ENCODE peak calls at places on chromosomes 12 and 14, in four cellular contexts. One of them, this sample, is unnamed.

GRCh38 chr12:122371475-122372045 is 50.9 kb downstream of the CLIP1 start:
- DNase-seq in K562: no peak
- DNase-seq in H1: no peak
- DNase-seq in HCT116: no peak
- DNase-seq in this sample: no peak

GRCh38 chr12:24073170-24073810 is 123.8 kb upstream of the SOX5 start:
- DNase-seq in K562: no peak
- DNase-seq in HCT116: no peak
- DNase-seq in H1: no peak
- DNase-seq in this sample: no peak

GRCh38 chr12:57248934-57249742 is 1.8 kb downstream of the STAC3 start:
- DNase-seq in HCT116: no peak
- DNase-seq in K562: peak; percentile 73
- DNase-seq in H1: no peak
- DNase-seq in this sample: no peak

GRCh38 chr14:58129208-58129607 is 22.8 kb downstream of the ARMH4 start:
- DNase-seq in H1: no peak
- DNase-seq in HCT116: no peak
- DNase-seq in K562: no peak
- DNase-seq in this sample: no peak

GRCh38 chr12:26124491-26125450 is at the start of gene BHLHE41:
- DNase-seq in H1: no peak
- DNase-seq in K562: peak; percentile 53
- DNase-seq in HCT116: no peak
- DNase-seq in this sample: no peak

GRCh38 chr12:103181366-103182152 is 224.1 kb downstream of the ASCL1 start:
- DNase-seq in K562: no peak
- DNase-seq in HCT116: no peak
- DNase-seq in H1: no peak
- DNase-seq in this sample: peak; percentile 88

GRCh38 chr14:76682367-76682766 is 78.9 kb upstream of the VASH1 start:
- DNase-seq in H1: no peak
- DNase-seq in K562: no peak
- DNase-seq in HCT116: no peak
- DNase-seq in this sample: no peak

GRCh38 chr12:127083028-127083949 is 1183.7 kb upstream of the TMEM132C start:
- DNase-seq in HCT116: peak; percentile 54
- DNase-seq in H1: no peak
- DNase-seq in K562: peak; percentile 49
- DNase-seq in this sample: peak; percentile 68

GRCh38 chr12:14836336-14837210 is 6.8 kb downstream of the ART4 start:
- DNase-seq in H1: no peak
- DNase-seq in K562: no peak
- DNase-seq in HCT116: no peak
- DNase-seq in this sample: no peak

GRCh38 chr14:103127861-103128598 is 4.8 kb downstream of the TNFAIP2 start:
- DNase-seq in K562: no peak
- DNase-seq in HCT116: no peak
- DNase-seq in H1: no peak
- DNase-seq in this sample: no peak

GRCh38 chr12:77401480-77402105 is 336.2 kb upstream of the E2F7 start:
- DNase-seq in HCT116: no peak
- DNase-seq in H1: no peak
- DNase-seq in K562: no peak
- DNase-seq in this sample: no peak

GRCh38 chr14:95046711-95047681 is 110.3 kb downstream of the DICER1 start:
- DNase-seq in K562: no peak
- DNase-seq in HCT116: no peak
- DNase-seq in H1: no peak
- DNase-seq in this sample: no peak

DNA sequence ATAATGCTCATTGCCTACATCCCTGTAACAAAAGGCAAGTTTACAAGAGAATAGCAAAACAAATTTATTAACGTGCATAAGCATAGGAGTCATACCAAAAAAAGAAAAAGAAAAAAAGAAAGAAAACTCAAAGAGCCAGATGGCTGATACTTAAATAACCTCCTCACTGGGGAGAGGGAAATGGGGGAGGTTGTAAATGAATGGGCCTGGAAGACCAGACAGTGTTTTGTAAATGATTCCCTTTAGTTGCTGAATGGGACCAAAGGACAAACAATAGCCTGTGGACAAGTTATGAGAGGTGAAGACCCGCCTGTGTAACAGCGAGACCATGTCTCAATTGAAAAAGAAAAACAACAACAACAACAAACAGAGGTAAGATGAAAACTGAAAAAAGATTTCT is 35.3 kb downstream of the CAPS2 start:
- DNase-seq in HCT116: no peak
- DNase-seq in K562: no peak
- DNase-seq in H1: no peak
- DNase-seq in this sample: no peak
- TF ChIP-seq EGR1 in HCT116: no peak
- TF ChIP-seq EGR1 in K562: no peak
- TF ChIP-seq EGR1 in H1: no peak
- TF ChIP-seq EGR1 in this sample: no peak

GRCh38 chr14:104931771-104932675 is 7.3 kb downstream of the PLD4 start:
- DNase-seq in H1: no peak
- DNase-seq in K562: no peak
- DNase-seq in HCT116: no peak
- DNase-seq in this sample: no peak
- TF ChIP-seq EGR1 in H1: no peak
- TF ChIP-seq EGR1 in K562: no peak
- TF ChIP-seq EGR1 in HCT116: no peak
- TF ChIP-seq EGR1 in this sample: no peak

GRCh38 chr12:89676935-89677334 is 31.7 kb downstream of the ATP2B1 start:
- DNase-seq in HCT116: no peak
- DNase-seq in K562: no peak
- DNase-seq in H1: no peak
- DNase-seq in this sample: no peak

GRCh38 chr12:89679631-89680030 is 29.0 kb downstream of the ATP2B1 start:
- DNase-seq in K562: peak; percentile 16
- DNase-seq in H1: no peak
- DNase-seq in HCT116: no peak
- DNase-seq in this sample: no peak

GRCh38 chr12:89674326-89674942 is 34.2 kb downstream of the ATP2B1 start:
- DNase-seq in K562: no peak
- DNase-seq in HCT116: no peak
- DNase-seq in H1: no peak
- DNase-seq in this sample: no peak

GRCh38 chr12:89680409-89680808 is 28.2 kb downstream of the ATP2B1 start:
- DNase-seq in H1: no peak
- DNase-seq in K562: no peak
- DNase-seq in HCT116: no peak
- DNase-seq in this sample: no peak

DNA sequence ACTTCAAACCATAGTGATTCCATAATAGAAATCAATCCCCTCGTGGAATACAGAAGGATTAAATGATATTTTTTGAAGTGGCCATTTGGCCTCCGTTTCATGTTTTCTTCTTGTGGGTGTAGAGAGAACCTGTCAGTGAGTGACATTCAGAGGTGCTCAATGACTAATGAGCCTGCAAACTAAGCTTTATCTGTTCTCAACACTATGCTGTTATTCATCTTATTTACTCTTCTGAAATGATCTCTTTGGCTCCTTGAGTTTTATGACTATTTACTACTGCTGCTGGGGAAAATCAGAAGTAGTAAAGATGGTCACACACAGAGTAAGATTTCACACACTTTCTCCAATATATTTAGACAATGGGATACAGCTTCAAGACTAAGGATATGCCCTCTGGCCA is 30.4 kb downstream of the ATP2B1 start:
- DNase-seq in K562: peak; percentile 18
- DNase-seq in HCT116: no peak
- DNase-seq in H1: no peak
- DNase-seq in this sample: no peak
- TF ChIP-seq EGR1 in K562: no peak
- TF ChIP-seq EGR1 in HCT116: no peak
- TF ChIP-seq EGR1 in H1: no peak
- TF ChIP-seq EGR1 in this sample: no peak

GRCh38 chr14:35438910-35439713 is 34.6 kb upstream of the NFKBIA start:
- DNase-seq in K562: no peak
- DNase-seq in HCT116: peak; percentile 31
- DNase-seq in H1: no peak
- DNase-seq in this sample: peak; percentile 39
- TF ChIP-seq EGR1 in K562: no peak
- TF ChIP-seq EGR1 in HCT116: no peak
- TF ChIP-seq EGR1 in H1: no peak
- TF ChIP-seq EGR1 in this sample: no peak

DNA sequence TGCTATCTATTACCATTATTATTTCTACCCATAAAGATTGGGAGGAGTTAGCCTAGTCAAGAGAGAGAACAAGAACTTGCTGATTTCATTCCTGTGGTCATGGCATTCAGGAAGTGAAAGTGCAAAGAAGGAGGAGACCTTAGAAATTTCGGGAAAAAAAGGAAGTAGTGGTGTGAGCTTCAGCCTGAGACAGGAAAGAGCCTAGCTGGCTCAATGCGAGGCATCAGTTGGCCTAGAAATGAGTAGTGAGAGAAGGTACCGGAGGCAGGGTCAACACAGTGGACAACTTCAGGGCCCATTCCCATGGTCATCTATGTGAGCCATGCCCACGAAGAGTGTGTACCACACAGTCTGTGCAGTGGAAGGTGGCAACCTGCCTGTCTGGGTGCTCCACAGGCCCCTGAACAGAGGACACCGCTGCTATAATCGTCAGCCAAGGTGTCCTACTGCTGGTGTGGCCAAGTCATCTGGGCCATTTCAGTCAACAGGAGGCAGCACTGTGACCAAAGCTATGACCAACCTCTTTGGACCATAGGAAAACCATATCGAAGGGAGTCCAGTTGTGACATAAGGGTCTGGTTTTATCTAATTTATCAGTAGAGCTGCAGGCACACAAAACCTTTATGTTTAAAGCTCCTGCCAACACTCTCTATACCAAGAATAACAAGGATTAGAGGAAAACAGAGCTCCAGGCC is 16.3 kb upstream of the STON2 start:
- DNase-seq in H1: no peak
- DNase-seq in HCT116: no peak
- DNase-seq in K562: no peak
- DNase-seq in this sample: no peak
- TF ChIP-seq EGR1 in H1: no peak
- TF ChIP-seq EGR1 in HCT116: no peak
- TF ChIP-seq EGR1 in K562: no peak
- TF ChIP-seq EGR1 in this sample: no peak

DNA sequence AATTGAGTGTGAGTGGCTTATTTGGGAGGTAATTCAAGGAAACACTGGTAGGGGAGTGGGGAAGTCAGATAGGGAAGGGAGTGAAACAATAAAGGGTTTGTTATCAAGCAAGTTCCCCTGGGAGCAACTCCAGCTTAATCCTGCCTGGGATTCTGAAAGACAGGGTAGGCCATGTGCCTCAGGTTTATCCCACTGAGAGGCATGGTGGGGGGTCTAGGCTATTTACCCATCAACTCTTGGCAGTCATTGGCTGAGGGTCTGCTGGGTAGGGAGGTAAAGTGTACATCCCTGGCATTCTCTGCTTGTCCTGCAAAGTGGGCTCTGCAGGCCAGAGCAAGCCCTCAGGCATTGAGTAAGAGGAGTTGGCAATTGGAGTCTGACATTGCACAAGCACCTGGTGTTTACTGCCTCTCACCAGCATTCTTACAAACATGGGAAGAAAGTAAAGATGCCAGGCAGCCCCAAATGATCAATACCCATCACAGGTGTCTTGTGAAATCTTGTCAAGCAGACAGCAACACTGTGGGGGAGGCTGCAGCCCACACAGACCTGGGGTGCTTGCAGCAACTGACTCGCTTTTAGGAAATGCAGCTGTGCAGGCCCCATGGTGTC is 169.3 kb downstream of the KTN1 start:
- DNase-seq in HCT116: no peak
- DNase-seq in K562: no peak
- DNase-seq in H1: no peak
- DNase-seq in this sample: no peak
- TF ChIP-seq EGR1 in HCT116: peak; percentile 31
- TF ChIP-seq EGR1 in K562: no peak
- TF ChIP-seq EGR1 in H1: no peak
- TF ChIP-seq EGR1 in this sample: no peak

GRCh38 chr12:10967409-10967808 is 19.3 kb downstream of the TAS2R50 start:
- DNase-seq in HCT116: no peak
- DNase-seq in H1: no peak
- DNase-seq in K562: no peak
- DNase-seq in this sample: no peak

GRCh38 chr12:10965511-10965910 is 21.2 kb downstream of the TAS2R50 start:
- DNase-seq in H1: no peak
- DNase-seq in HCT116: no peak
- DNase-seq in K562: no peak
- DNase-seq in this sample: no peak

GRCh38 chr12:10966314-10966713 is 20.4 kb downstream of the TAS2R50 start:
- DNase-seq in K562: no peak
- DNase-seq in H1: no peak
- DNase-seq in HCT116: no peak
- DNase-seq in this sample: no peak

GRCh38 chr12:10968765-10969456 is 17.8 kb downstream of the TAS2R50 start:
- DNase-seq in K562: no peak
- DNase-seq in HCT116: no peak
- DNase-seq in H1: no peak
- DNase-seq in this sample: no peak
- TF ChIP-seq EGR1 in K562: no peak
- TF ChIP-seq EGR1 in HCT116: no peak
- TF ChIP-seq EGR1 in H1: no peak
- TF ChIP-seq EGR1 in this sample: no peak

This sample was measured in GM12878.